ENCODE peak calls at places on chromosomes 16 and 17, in eight cellular contexts. H is HCT116, O is GM23338, V is HL-60, A is SK-N-SH, T is K562, F is HepG2, Q is GM12878. C is an unnamed sample.

GRCh38 chr16:67542464-67542863 is 13.8 kb downstream of the RIPOR1 start:
- DNase-seq in H (peak), T (peak), F (no peak), Q (no peak), A (peak), O (peak), V (no peak), C (no peak)

GRCh38 chr17:44197980-44198720 is 1.5 kb downstream of the ATXN7L3 start:
- DNase-seq in O (peak), A (no peak), V (peak), F (no peak), Q (no peak), H (peak), T (peak), C (no peak)

GRCh38 chr16:81562926-81563325 is 118.3 kb downstream of the CMIP start:
- DNase-seq in H (no peak), Q (no peak), A (no peak), T (no peak), F (no peak), O (no peak), V (no peak), C (no peak)

GRCh38 chr17:77383613-77384608 is 243.1 kb downstream of the SEC14L1 start:
- DNase-seq in A (no peak), Q (no peak), V (no peak), T (no peak), F (no peak), H (no peak), O (no peak), C (no peak)

GRCh38 chr17:2034157-2034556 is 4.2 kb downstream of the DPH1 start:
- DNase-seq in O (no peak), T (peak), V (no peak), Q (no peak), H (no peak), A (no peak), F (no peak), C (no peak)

GRCh38 chr16:80938035-80938927 is 68.4 kb downstream of the CMC2 start:
- DNase-seq in V (no peak), T (no peak), O (peak), Q (no peak), H (peak), A (no peak), F (no peak), C (no peak)

GRCh38 chr17:48725005-48725293 is 2.0 kb downstream of the PRAC2 start:
- DNase-seq in O (no peak), V (no peak), A (no peak), H (no peak), F (no peak), T (no peak), Q (no peak), C (no peak)

GRCh38 chr16:72827907-72828306 is 220.0 kb downstream of the ZFHX3 start:
- DNase-seq in O (no peak), Q (no peak), F (no peak), T (no peak), V (no peak), H (no peak), A (no peak), C (no peak)

GRCh38 chr17:48593126-48593829 is at the start of gene HOXB5:
- DNase-seq in O (no peak), F (no peak), V (no peak), T (no peak), A (no peak), H (no peak), Q (no peak), C (no peak)

GRCh38 chr16:50644730-50645129 is 36.4 kb downstream of the SNX20 start:
- DNase-seq in H (peak), T (no peak), Q (no peak), V (no peak), F (no peak), A (peak), O (peak), C (no peak)

DNA sequence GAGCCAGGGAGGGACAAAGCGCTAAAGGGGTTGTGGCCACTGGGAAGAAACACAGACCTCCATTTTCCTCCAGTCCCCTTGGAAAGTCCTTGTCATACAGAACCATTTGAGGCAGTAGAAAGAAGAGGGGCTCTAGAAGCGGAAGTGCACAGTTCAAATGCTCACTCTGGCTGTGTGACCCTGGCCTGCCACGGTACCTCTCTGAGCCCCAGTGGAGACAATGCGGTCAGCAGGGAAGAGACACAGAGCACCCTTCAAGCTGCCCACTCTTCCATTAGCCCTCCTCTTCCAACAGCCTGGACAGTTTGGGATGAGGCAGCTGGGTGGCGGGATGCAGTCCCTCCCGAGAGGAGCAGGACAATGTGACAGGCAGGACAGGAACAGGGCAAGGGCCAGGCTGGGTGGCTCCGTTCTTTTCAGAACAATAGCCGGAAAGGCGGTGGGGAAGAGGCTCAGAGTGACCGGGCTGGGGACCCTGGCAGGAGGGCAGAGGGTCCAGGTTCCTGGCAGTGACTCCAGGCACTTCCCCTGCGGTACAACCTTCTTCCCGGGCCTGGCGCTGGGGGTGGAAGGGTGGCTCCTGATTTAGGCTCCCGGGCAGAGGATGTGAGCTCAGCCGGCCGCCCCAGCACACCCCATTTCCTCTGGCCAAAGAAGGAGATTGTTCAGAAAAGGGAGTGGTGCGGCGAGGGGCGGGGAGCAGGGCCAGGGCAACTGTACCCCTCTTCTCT is 5.6 kb downstream of the CASKIN2 start:
- DNase-seq in O (no peak), Q (no peak), F (no peak), H (no peak), V (no peak), A (no peak), T (no peak), C (no peak)
- TF ChIP-seq POLR2AphosphoS5 in O (no peak), Q (no peak), F (no peak), H (no peak), V (no peak), A (no peak), T (no peak), C (no peak)

GRCh38 chr16:70747703-70748631 is 53.0 kb downstream of the VAC14 start:
- DNase-seq in A (no peak), T (no peak), F (no peak), O (no peak), H (no peak), V (no peak), Q (no peak), C (no peak)

GRCh38 chr16:70746708-70747424 is 54.1 kb downstream of the VAC14 start:
- DNase-seq in A (no peak), F (peak), V (peak), O (no peak), H (peak), Q (no peak), T (peak), C (peak)

GRCh38 chr16:70744366-70744765 is 56.6 kb downstream of the VAC14 start:
- DNase-seq in A (no peak), T (no peak), F (no peak), V (no peak), H (no peak), O (no peak), Q (no peak), C (no peak)

GRCh38 chr16:70745536-70746025 is 55.4 kb downstream of the VAC14 start:
- DNase-seq in V (no peak), O (no peak), F (no peak), T (no peak), H (no peak), Q (no peak), A (no peak), C (no peak)

DNA sequence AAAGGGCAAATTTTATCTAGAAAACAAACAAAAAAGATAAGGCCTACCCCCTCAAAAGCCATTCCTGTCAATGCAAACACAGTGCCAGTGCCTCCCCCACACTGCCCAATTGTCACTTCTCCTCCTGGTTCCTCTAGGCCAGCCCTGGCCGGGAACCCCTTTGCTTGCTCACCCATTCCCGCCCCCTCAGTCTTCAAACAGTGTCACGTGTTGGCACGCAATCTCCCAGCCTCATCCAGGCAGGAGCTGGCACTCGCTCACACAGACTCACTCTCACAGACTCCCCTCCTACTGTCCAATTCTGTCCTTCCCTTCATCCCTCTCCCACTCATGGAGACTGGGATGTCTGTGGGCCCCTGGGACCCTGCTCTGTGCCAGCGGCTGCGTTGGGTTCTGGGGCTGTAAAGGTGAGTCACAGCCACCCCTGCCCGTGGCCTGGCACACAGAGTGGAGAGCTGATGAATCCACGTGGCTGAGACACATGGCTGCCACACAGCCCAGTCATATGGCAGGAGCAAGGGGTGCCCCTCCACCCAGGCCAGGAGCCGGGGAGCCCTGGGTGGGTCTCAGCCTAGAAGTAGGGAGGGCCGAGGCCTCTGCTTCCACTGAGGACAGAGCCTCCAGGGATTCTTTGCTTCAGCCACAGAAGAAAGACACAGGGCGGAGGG is 54.8 kb downstream of the VAC14 start:
- DNase-seq in O (no peak), T (peak), H (peak), V (peak), Q (no peak), A (peak), F (peak), C (peak)
- TF ChIP-seq REST in O (no peak), T (no peak), H (no peak), V (no peak), Q (no peak), A (no peak), F (no peak), C (no peak)

GRCh38 chr17:47275245-47275984 is 21.8 kb downstream of the ITGB3 start:
- DNase-seq in H (no peak), T (peak), O (peak), A (peak), Q (no peak), F (no peak), V (no peak), C (no peak)
- TF ChIP-seq POLR2AphosphoS5 in H (no peak), T (no peak), O (peak), A (no peak), Q (no peak), F (no peak), V (no peak), C (no peak)

DNA sequence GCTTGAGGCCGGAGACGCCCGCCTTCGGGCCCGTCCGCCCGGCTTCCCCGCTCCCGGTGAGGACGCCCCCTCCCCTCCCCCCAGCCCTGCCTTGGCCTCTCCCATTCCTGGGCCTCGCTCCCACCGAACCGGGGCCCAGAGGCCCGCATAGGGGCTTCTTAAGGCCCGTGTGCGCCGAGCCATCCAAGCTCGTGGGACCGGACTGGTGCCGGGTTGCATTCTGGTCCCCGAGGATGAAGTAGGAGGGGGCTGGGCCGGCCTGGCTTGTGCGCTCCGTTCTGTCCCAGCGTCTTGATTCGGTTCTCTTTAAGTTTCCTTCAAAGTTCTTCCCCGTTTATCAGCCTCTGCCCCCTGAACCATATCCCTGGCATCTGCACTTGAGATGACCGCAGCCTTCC is 488 bp downstream of the SENP3 start:
- DNase-seq in T (peak), A (no peak), O (peak), H (no peak), Q (no peak), F (no peak), V (no peak), C (no peak)
- TF ChIP-seq REST in T (no peak), A (no peak), O (no peak), H (no peak), Q (no peak), F (no peak), V (no peak), C (no peak)

GRCh38 chr17:81244358-81245023 is 5.4 kb downstream of the NDUFAF8 start:
- DNase-seq in O (no peak), A (peak), T (no peak), F (no peak), Q (no peak), H (no peak), V (no peak), C (no peak)
- TF ChIP-seq POLR2AphosphoS5 in O (peak), A (no peak), T (no peak), F (no peak), Q (peak), H (peak), V (peak), C (peak)

DNA sequence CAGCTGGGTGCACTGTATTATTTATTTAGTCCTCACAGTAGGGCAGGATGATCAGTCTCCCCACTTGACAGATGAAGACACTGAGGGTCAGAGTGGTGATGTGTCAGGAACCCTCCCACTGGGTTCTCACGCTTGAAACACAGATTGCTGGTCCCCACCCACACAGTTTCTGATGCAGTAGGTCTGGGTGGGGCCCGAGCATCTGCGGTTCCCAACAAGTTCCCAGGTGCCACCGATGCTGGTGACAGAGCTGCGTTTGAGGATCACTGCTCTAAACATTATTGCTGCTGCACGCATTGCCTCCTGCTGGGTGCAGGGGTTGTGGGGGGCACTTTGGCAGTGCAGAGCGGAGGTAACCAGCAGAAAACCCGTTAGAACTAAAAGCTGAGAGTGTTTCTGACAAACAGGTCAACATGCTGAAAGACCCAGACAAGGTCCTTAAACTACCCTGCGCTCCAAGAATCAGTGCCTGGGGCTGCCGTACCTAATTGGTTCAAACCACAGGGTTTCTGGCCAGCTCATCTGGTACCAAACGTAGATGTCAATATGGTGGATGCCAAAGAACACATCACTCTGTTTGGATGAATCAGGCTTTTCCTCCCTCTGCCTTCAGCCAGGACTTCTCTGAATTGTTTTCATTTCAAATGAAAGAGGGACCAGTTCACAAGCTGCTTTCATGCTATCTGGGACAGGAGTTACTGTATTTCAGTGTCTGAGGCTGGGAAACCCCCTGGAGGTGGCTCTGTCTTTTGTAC is 76.0 kb downstream of the ABCC1 start:
- DNase-seq in H (no peak), Q (no peak), A (no peak), V (no peak), O (no peak), F (no peak), T (peak), C (no peak)
- TF ChIP-seq REST in H (no peak), Q (no peak), A (no peak), V (no peak), O (no peak), F (no peak), T (no peak), C (no peak)

GRCh38 chr17:5885336-5885735 is 184.8 kb upstream of the WSCD1 start:
- DNase-seq in H (no peak), A (no peak), T (no peak), Q (no peak), F (no peak), O (no peak), V (no peak), C (no peak)

GRCh38 chr17:5883775-5884665 is 186.2 kb upstream of the WSCD1 start:
- DNase-seq in O (no peak), H (no peak), V (no peak), Q (no peak), A (no peak), F (no peak), T (no peak), C (peak)

GRCh38 chr17:5892897-5893656 is 177.1 kb upstream of the WSCD1 start:
- DNase-seq in H (no peak), V (no peak), A (no peak), T (no peak), Q (no peak), O (no peak), F (no peak), C (no peak)

GRCh38 chr17:5893741-5894140 is 176.4 kb upstream of the WSCD1 start:
- DNase-seq in O (no peak), H (no peak), V (no peak), A (no peak), T (no peak), F (no peak), Q (no peak), C (no peak)

GRCh38 chr17:5888811-5889210 is 181.4 kb upstream of the WSCD1 start:
- DNase-seq in A (no peak), V (no peak), O (no peak), H (no peak), F (no peak), Q (no peak), T (no peak), C (no peak)
- TF ChIP-seq POLR2AphosphoS5 in A (no peak), V (no peak), O (no peak), H (no peak), F (no peak), Q (no peak), T (no peak), C (no peak)